ENCODE peak calls at places on chromosomes 4 and X, in ten cellular contexts. I is K562, S is breast epithelium, T is HCT116, U is transverse colon, Z is prostate gland, Y is H1, C is endothelial cell of umbilical vein, F is GM12878, E is stomach. O is an unnamed sample.

GRCh38 chr4:8269535-8270417 is at the start of gene HTRA3:
- DNase-seq in I (no peak), S (no peak), T (no peak), U (peak; percentile 35), Z (no peak), Y (no peak), C (peak; percentile 51), F (no peak), E (peak; percentile 28), O (no peak)

GRCh38 chrX:68828740-68829593 is at the start of gene EFNB1:
- DNase-seq in I (peak; percentile 75), S (peak; percentile 93), T (peak; percentile 88), U (peak; percentile 93), Z (peak; percentile 92), Y (peak; percentile 78), C (peak; percentile 95), F (peak; percentile 42), E (peak; percentile 92), O (peak; percentile 66)

GRCh38 chr4:26342328-26343040 is 21.7 kb downstream of the RBPJ start:
- DNase-seq in I (peak; percentile 14), S (no peak), T (peak; percentile 23), U (no peak), Z (no peak), Y (no peak), C (peak; percentile 35), F (no peak), E (no peak), O (no peak)

GRCh38 chr4:15682340-15682725 is 706 bp downstream of the FAM200B start:
- DNase-seq in I (no peak), S (no peak), T (no peak), U (no peak), Z (no peak), Y (no peak), C (peak; percentile 63), F (no peak), E (no peak), O (no peak)

GRCh38 chr4:173237152-173237551 is 68.5 kb downstream of the GALNT7 start:
- DNase-seq in I (no peak), S (no peak), T (no peak), U (no peak), Z (no peak), Y (no peak), C (no peak), F (no peak), E (no peak), O (no peak)

GRCh38 chr4:143396695-143397094 is 60.0 kb downstream of the GAB1 start:
- DNase-seq in I (no peak), S (no peak), T (no peak), U (no peak), Z (no peak), Y (no peak), C (no peak), F (no peak), E (no peak), O (no peak)

GRCh38 chrX:151711787-151712186 is 4.0 kb upstream of the FATE1 start:
- DNase-seq in I (no peak), S (peak; percentile 19), T (no peak), U (no peak), Z (no peak), Y (no peak), C (peak; percentile 1), F (no peak), E (no peak), O (no peak)

GRCh38 chr4:56741595-56741994 is 60.5 kb upstream of the HOPX start:
- DNase-seq in I (no peak), S (no peak), T (no peak), U (no peak), Z (no peak), Y (no peak), C (no peak), F (no peak), E (no peak), O (no peak)

GRCh38 chr4:25065451-25065850 is 34.7 kb upstream of the LGI2 start:
- DNase-seq in I (no peak), S (no peak), T (no peak), U (no peak), Z (no peak), Y (no peak), C (no peak), F (no peak), E (no peak), O (no peak)

GRCh38 chrX:31138124-31138523 is 66.3 kb upstream of the FTHL17 start:
- DNase-seq in I (no peak), S (no peak), T (no peak), U (no peak), Z (no peak), Y (no peak), C (no peak), F (no peak), E (no peak), O (no peak)
- TF ChIP-seq POLR2AphosphoS5 in I (no peak), S (no peak), T (no peak), U (no peak), Z (no peak), Y (no peak), C (no peak), F (no peak), E (no peak), O (no peak)

GRCh38 chrX:44874481-44875184 is 1.6 kb downstream of the KDM6A start:
- DNase-seq in I (peak; percentile 46), S (no peak), T (no peak), U (peak; percentile 42), Z (peak; percentile 18), Y (no peak), C (peak; percentile 57), F (no peak), E (peak; percentile 35), O (no peak)

GRCh38 chrX:44873415-44874270 is 655 bp downstream of the KDM6A start:
- DNase-seq in I (peak; percentile 29), S (peak; percentile 36), T (no peak), U (peak; percentile 57), Z (peak; percentile 8), Y (no peak), C (peak; percentile 30), F (no peak), E (peak; percentile 58), O (peak; percentile 31)

GRCh38 chrX:44872319-44872816 is 620 bp upstream of the KDM6A start:
- DNase-seq in I (peak; percentile 49), S (peak; percentile 30), T (no peak), U (peak; percentile 65), Z (peak; percentile 10), Y (no peak), C (peak; percentile 45), F (no peak), E (peak; percentile 61), O (peak; percentile 43)

GRCh38 chrX:44871114-44871645 is 1.8 kb upstream of the KDM6A start:
- DNase-seq in I (no peak), S (no peak), T (no peak), U (peak; percentile 29), Z (no peak), Y (no peak), C (no peak), F (no peak), E (peak; percentile 45), O (no peak)

GRCh38 chrX:44872817-44873414 is at the start of gene KDM6A:
- DNase-seq in I (peak; percentile 95), S (peak; percentile 99), T (peak; percentile 83), U (peak; percentile 100), Z (peak; percentile 94), Y (peak; percentile 89), C (peak; percentile 96), F (peak; percentile 94), E (peak; percentile 100), O (peak; percentile 93)
- TF ChIP-seq POLR2A in I (peak; percentile 50), S (peak; percentile 44), T (peak; percentile 30), U (peak; percentile 71), Z (peak; percentile 74), Y (peak; percentile 33), C (no peak), F (peak; percentile 86), E (no peak), O (peak; percentile 37)

GRCh38 chr4:102501635-102502382 is 650 bp downstream of the NFKB1 start:
- DNase-seq in I (peak; percentile 65), S (peak; percentile 85), T (peak; percentile 75), U (peak; percentile 86), Z (peak; percentile 79), Y (no peak), C (peak; percentile 63), F (peak; percentile 54), E (peak; percentile 81), O (peak; percentile 32)
- TF ChIP-seq POLR2AphosphoS5 in I (peak; percentile 77), S (peak; percentile 60), T (peak; percentile 31), U (peak; percentile 28), Z (peak; percentile 9), Y (no peak), C (no peak), F (peak; percentile 87), E (peak; percentile 79), O (peak; percentile 20)

GRCh38 chrX:118251251-118251650 is 94.7 kb upstream of the WDR44 start:
- DNase-seq in I (no peak), S (no peak), T (no peak), U (no peak), Z (no peak), Y (no peak), C (no peak), F (no peak), E (no peak), O (no peak)
- TF ChIP-seq POLR2A in I (no peak), S (no peak), T (no peak), U (no peak), Z (no peak), Y (no peak), C (no peak), F (no peak), E (no peak), O (no peak)

DNA sequence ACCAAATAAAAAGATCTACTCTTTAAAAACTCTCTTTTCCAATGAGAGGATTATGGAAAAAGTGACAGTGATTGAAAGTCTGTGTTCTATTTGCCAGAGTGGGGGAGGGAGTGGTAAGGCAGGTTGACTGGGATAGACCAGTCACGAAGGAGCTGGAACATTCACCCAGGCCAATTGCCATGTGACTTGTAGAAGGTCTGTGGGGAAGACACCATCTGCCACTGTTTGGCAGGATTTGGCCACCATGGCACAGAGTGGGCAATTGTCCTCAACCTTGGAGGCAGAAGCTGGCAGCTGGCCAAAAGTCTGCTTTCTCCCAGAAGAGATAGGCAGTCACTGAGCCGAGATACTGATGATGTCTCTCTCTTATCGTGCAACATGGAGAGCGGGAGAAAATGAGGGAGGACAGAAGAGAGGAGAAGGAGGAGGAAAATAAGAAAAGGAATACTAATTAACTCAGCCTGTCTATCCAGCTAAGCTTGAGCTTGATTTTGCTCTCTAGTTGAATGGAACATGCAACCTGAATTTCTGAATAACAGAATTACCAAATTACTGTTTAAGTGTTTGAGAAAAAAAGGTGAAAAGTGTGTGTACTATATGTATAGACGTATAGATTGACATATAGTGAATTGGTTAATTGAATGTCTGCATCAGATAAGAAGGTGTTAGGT is 267.1 kb downstream of the ARHGAP24 start:
- DNase-seq in I (no peak), S (no peak), T (no peak), U (no peak), Z (no peak), Y (no peak), C (no peak), F (no peak), E (no peak), O (no peak)
- TF ChIP-seq POLR2AphosphoS5 in I (peak; percentile 45), S (no peak), T (no peak), U (no peak), Z (no peak), Y (no peak), C (no peak), F (no peak), E (no peak), O (no peak)